ENCODE peak calls at places on chromosomes 1 and 21, in four cellular contexts. One of them, this sample, is unnamed.

GRCh38 chr1:202184750-202185460 is 8.7 kb upstream of the LGR6 start:
- DNase-seq in body of pancreas: peak
- DNase-seq in upper lobe of left lung: no peak
- DNase-seq in IMR-90: peak
- DNase-seq in this sample: peak

GRCh38 chr1:206579747-206580437 is 32.4 kb downstream of the EIF2D start:
- DNase-seq in IMR-90: peak
- DNase-seq in upper lobe of left lung: no peak
- DNase-seq in body of pancreas: peak
- DNase-seq in this sample: peak

GRCh38 chr21:25733859-25734653 is 648 bp downstream of the ATP5PF start:
- DNase-seq in body of pancreas: no peak
- DNase-seq in IMR-90: peak
- DNase-seq in upper lobe of left lung: peak
- DNase-seq in this sample: peak

GRCh38 chr1:14479865-14480264 is 118.6 kb upstream of the KAZN start:
- DNase-seq in upper lobe of left lung: no peak
- DNase-seq in IMR-90: no peak
- DNase-seq in body of pancreas: no peak
- DNase-seq in this sample: no peak

GRCh38 chr1:234258071-234258470 is 115.2 kb upstream of the COA6 start:
- DNase-seq in upper lobe of left lung: no peak
- DNase-seq in body of pancreas: no peak
- DNase-seq in IMR-90: no peak
- DNase-seq in this sample: peak

GRCh38 chr1:34754878-34755637 is at the start of gene GJB5:
- DNase-seq in upper lobe of left lung: peak
- DNase-seq in body of pancreas: no peak
- DNase-seq in IMR-90: no peak
- DNase-seq in this sample: peak

GRCh38 chr1:98251497-98251896 is 330.7 kb upstream of the DPYD start:
- DNase-seq in IMR-90: no peak
- DNase-seq in body of pancreas: no peak
- DNase-seq in upper lobe of left lung: no peak
- DNase-seq in this sample: no peak

GRCh38 chr1:5513179-5513578 is 479.0 kb downstream of the NPHP4 start:
- DNase-seq in upper lobe of left lung: no peak
- DNase-seq in IMR-90: no peak
- DNase-seq in body of pancreas: no peak
- DNase-seq in this sample: no peak

GRCh38 chr1:200971955-200972711 is 51.4 kb downstream of the KIF21B start:
- DNase-seq in upper lobe of left lung: peak
- DNase-seq in body of pancreas: peak
- DNase-seq in IMR-90: peak
- DNase-seq in this sample: peak

GRCh38 chr1:181087400-181087901 is 1.0 kb upstream of the IER5 start:
- DNase-seq in body of pancreas: no peak
- DNase-seq in upper lobe of left lung: no peak
- DNase-seq in IMR-90: no peak
- DNase-seq in this sample: no peak

GRCh38 chr1:21670956-21671902 is 2.1 kb upstream of the RAP1GAP start:
- DNase-seq in body of pancreas: no peak
- DNase-seq in upper lobe of left lung: no peak
- DNase-seq in IMR-90: no peak
- DNase-seq in this sample: peak

GRCh38 chr1:30908886-30909777 is 574 bp upstream of the SDC3 start:
- DNase-seq in body of pancreas: no peak
- DNase-seq in upper lobe of left lung: peak
- DNase-seq in IMR-90: no peak
- DNase-seq in this sample: no peak

GRCh38 chr1:26799479-26800133 is 11.9 kb downstream of the PIGV start:
- DNase-seq in upper lobe of left lung: no peak
- DNase-seq in body of pancreas: no peak
- DNase-seq in IMR-90: peak
- DNase-seq in this sample: no peak

GRCh38 chr1:100718581-100718980 is 961 bp upstream of the VCAM1 start:
- DNase-seq in body of pancreas: no peak
- DNase-seq in IMR-90: no peak
- DNase-seq in upper lobe of left lung: no peak
- DNase-seq in this sample: no peak

GRCh38 chr1:236438614-236439013 is 44.5 kb downstream of the EDARADD start:
- DNase-seq in body of pancreas: no peak
- DNase-seq in IMR-90: no peak
- DNase-seq in upper lobe of left lung: no peak
- DNase-seq in this sample: no peak

GRCh38 chr1:185406006-185406974 is 89.2 kb upstream of the IVNS1ABP start:
- DNase-seq in upper lobe of left lung: no peak
- DNase-seq in IMR-90: no peak
- DNase-seq in body of pancreas: no peak
- DNase-seq in this sample: no peak

GRCh38 chr1:119982006-119982405 is 85.7 kb upstream of the ADAM30 start:
- DNase-seq in body of pancreas: no peak
- DNase-seq in IMR-90: peak
- DNase-seq in upper lobe of left lung: no peak
- DNase-seq in this sample: no peak

GRCh38 chr1:237327061-237327460 is 285.1 kb downstream of the RYR2 start:
- DNase-seq in upper lobe of left lung: no peak
- DNase-seq in body of pancreas: no peak
- DNase-seq in IMR-90: no peak
- DNase-seq in this sample: no peak

GRCh38 chr1:208536176-208536575 is 292.0 kb upstream of the PLXNA2 start:
- DNase-seq in body of pancreas: no peak
- DNase-seq in IMR-90: no peak
- DNase-seq in upper lobe of left lung: no peak
- DNase-seq in this sample: no peak

GRCh38 chr1:107277022-107277421 is 136.2 kb downstream of the NTNG1 start:
- DNase-seq in body of pancreas: peak
- DNase-seq in upper lobe of left lung: no peak
- DNase-seq in IMR-90: peak
- DNase-seq in this sample: peak

GRCh38 chr1:21511579-21512522 is 2.6 kb downstream of the ALPL start:
- DNase-seq in upper lobe of left lung: no peak
- DNase-seq in IMR-90: peak
- DNase-seq in body of pancreas: peak
- DNase-seq in this sample: peak

GRCh38 chr1:75131593-75132420 is 2.4 kb upstream of the LHX8 start:
- DNase-seq in body of pancreas: no peak
- DNase-seq in upper lobe of left lung: peak
- DNase-seq in IMR-90: no peak
- DNase-seq in this sample: no peak

GRCh38 chr1:8427986-8428385 is 110.1 kb downstream of the SLC45A1 start:
- DNase-seq in IMR-90: no peak
- DNase-seq in upper lobe of left lung: no peak
- DNase-seq in body of pancreas: no peak
- DNase-seq in this sample: no peak

GRCh38 chr1:186577201-186577600 is 103.0 kb downstream of the PTGS2 start:
- DNase-seq in IMR-90: no peak
- DNase-seq in upper lobe of left lung: no peak
- DNase-seq in body of pancreas: no peak
- DNase-seq in this sample: no peak

GRCh38 chr1:203147376-203147775 is 19.9 kb downstream of the ADORA1 start:
- DNase-seq in IMR-90: no peak
- DNase-seq in upper lobe of left lung: no peak
- DNase-seq in body of pancreas: no peak
- DNase-seq in this sample: no peak

GRCh38 chr1:196344462-196344861 is 263.8 kb downstream of the KCNT2 start:
- DNase-seq in upper lobe of left lung: no peak
- DNase-seq in body of pancreas: no peak
- DNase-seq in IMR-90: no peak
- DNase-seq in this sample: no peak

GRCh38 chr21:27564684-27565280 is 597.9 kb upstream of the ADAMTS5 start:
- DNase-seq in IMR-90: peak
- DNase-seq in upper lobe of left lung: no peak
- DNase-seq in body of pancreas: peak
- DNase-seq in this sample: no peak

GRCh38 chr21:28359300-28359699 is 633.4 kb downstream of the LTN1 start:
- DNase-seq in body of pancreas: no peak
- DNase-seq in IMR-90: no peak
- DNase-seq in upper lobe of left lung: no peak
- DNase-seq in this sample: no peak

GRCh38 chr1:68812295-68812694 is 315.4 kb upstream of the DEPDC1 start:
- DNase-seq in upper lobe of left lung: no peak
- DNase-seq in body of pancreas: no peak
- DNase-seq in IMR-90: no peak
- DNase-seq in this sample: no peak

GRCh38 chr1:59477286-59477685 is 180.4 kb downstream of the FGGY start:
- DNase-seq in upper lobe of left lung: no peak
- DNase-seq in body of pancreas: no peak
- DNase-seq in IMR-90: peak
- DNase-seq in this sample: no peak

GRCh38 chr21:43361493-43362296 is 65.2 kb downstream of the SIK1 start:
- DNase-seq in upper lobe of left lung: peak
- DNase-seq in body of pancreas: no peak
- DNase-seq in IMR-90: peak
- DNase-seq in this sample: peak

GRCh38 chr1:237861944-237862343 is 28.8 kb downstream of the ZP4 start:
- DNase-seq in upper lobe of left lung: no peak
- DNase-seq in IMR-90: no peak
- DNase-seq in body of pancreas: no peak
- DNase-seq in this sample: no peak

GRCh38 chr1:116334015-116334547 is 39.0 kb upstream of the ATP1A1 start:
- DNase-seq in IMR-90: peak
- DNase-seq in body of pancreas: peak
- DNase-seq in upper lobe of left lung: no peak
- DNase-seq in this sample: no peak

GRCh38 chr1:245156041-245156735 is 1.4 kb downstream of the KIF26B start:
- DNase-seq in body of pancreas: peak
- DNase-seq in IMR-90: peak
- DNase-seq in upper lobe of left lung: peak
- DNase-seq in this sample: peak
- TF ChIP-seq POLR2A in body of pancreas: no peak
- TF ChIP-seq POLR2A in IMR-90: no peak
- TF ChIP-seq POLR2A in upper lobe of left lung: no peak
- TF ChIP-seq POLR2A in this sample: no peak

GRCh38 chr21:45525153-45525909 is 16.9 kb downstream of the SLC19A1 start:
- DNase-seq in IMR-90: no peak
- DNase-seq in upper lobe of left lung: peak
- DNase-seq in body of pancreas: peak
- DNase-seq in this sample: peak
- TF ChIP-seq POLR2A in IMR-90: no peak
- TF ChIP-seq POLR2A in upper lobe of left lung: no peak
- TF ChIP-seq POLR2A in body of pancreas: no peak
- TF ChIP-seq POLR2A in this sample: no peak

GRCh38 chr1:168330285-168330684 is 49.6 kb downstream of the TBX19 start:
- DNase-seq in body of pancreas: no peak
- DNase-seq in upper lobe of left lung: no peak
- DNase-seq in IMR-90: no peak
- DNase-seq in this sample: no peak
- TF ChIP-seq POLR2A in body of pancreas: no peak
- TF ChIP-seq POLR2A in upper lobe of left lung: no peak
- TF ChIP-seq POLR2A in IMR-90: no peak
- TF ChIP-seq POLR2A in this sample: no peak

GRCh38 chr1:36367798-36368197 is 17.9 kb downstream of the STK40 start:
- DNase-seq in body of pancreas: no peak
- DNase-seq in upper lobe of left lung: no peak
- DNase-seq in IMR-90: no peak
- DNase-seq in this sample: no peak

GRCh38 chr1:36365310-36365895 is 20.3 kb downstream of the STK40 start:
- DNase-seq in upper lobe of left lung: no peak
- DNase-seq in body of pancreas: peak
- DNase-seq in IMR-90: peak
- DNase-seq in this sample: no peak

GRCh38 chr1:36367067-36367466 is 18.7 kb downstream of the STK40 start:
- DNase-seq in IMR-90: no peak
- DNase-seq in upper lobe of left lung: no peak
- DNase-seq in body of pancreas: no peak
- DNase-seq in this sample: no peak

GRCh38 chr1:36369061-36369470 is 16.7 kb downstream of the STK40 start:
- DNase-seq in upper lobe of left lung: no peak
- DNase-seq in body of pancreas: peak
- DNase-seq in IMR-90: peak
- DNase-seq in this sample: peak

DNA sequence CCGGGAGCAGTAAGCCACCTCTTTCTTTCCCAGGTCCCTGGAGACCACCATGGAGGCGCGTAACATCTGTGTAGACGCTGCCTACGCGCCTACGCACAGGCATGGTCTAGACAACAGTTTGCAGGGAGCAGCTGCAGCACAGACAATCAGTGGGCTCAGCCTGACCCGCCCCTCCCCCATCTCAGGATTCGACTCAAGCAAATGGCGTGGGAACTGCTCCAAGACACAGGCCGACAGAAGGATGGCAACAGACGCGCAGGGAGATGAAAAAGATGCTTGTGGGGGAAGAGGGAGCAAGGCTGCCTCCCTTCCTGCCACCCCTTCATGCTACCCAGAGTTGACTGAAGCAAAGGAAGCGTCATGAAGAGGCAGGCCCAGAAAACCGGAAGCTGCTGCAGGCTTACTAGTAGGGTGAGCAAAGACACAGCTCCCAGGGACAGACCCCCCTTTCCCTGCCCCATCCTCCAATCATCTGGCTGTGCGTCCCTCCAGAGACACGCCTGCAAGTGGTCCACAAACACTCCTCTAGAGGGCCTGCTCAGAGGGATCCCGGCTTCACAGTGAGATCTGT is 19.5 kb downstream of the STK40 start:
- DNase-seq in IMR-90: peak
- DNase-seq in upper lobe of left lung: no peak
- DNase-seq in body of pancreas: peak
- DNase-seq in this sample: no peak
- TF ChIP-seq POLR2A in IMR-90: no peak
- TF ChIP-seq POLR2A in upper lobe of left lung: no peak
- TF ChIP-seq POLR2A in body of pancreas: no peak
- TF ChIP-seq POLR2A in this sample: no peak

GRCh38 chr1:32205401-32206370 is at the start of gene IQCC:
- DNase-seq in body of pancreas: peak
- DNase-seq in upper lobe of left lung: peak
- DNase-seq in IMR-90: peak
- DNase-seq in this sample: peak
- TF ChIP-seq POLR2A in body of pancreas: peak
- TF ChIP-seq POLR2A in upper lobe of left lung: peak
- TF ChIP-seq POLR2A in IMR-90: peak
- TF ChIP-seq POLR2A in this sample: no peak